ENCODE peak calls at places on chromosome 10, in seven cellular contexts. N is stomach, R is tibial artery, Y is cardiac fibroblast, V is NB4, K is brain microvascular endothelial cell, H is nephron progenitor cell. T is an unnamed sample.

GRCh38 chr10:105149371-105149871 is 508.3 kb downstream of the SORCS3 start:
- DNase-seq in N (no peak), R (no peak), H (no peak), K (no peak), V (no peak), Y (no peak), T (no peak)

GRCh38 chr10:80477813-80478212 is 23.7 kb downstream of the TSPAN14 start:
- DNase-seq in Y (peak; percentile 98), N (no peak), H (no peak), R (peak; percentile 7), K (peak; percentile 96), V (no peak), T (peak; percentile 16)

GRCh38 chr10:44306762-44307161 is 78.1 kb downstream of the CXCL12 start:
- DNase-seq in Y (peak; percentile 27), N (no peak), H (no peak), K (no peak), R (no peak), V (peak; percentile 28), T (no peak)

GRCh38 chr10:79273603-79274002 is 73.7 kb upstream of the PPIF start:
- DNase-seq in V (no peak), H (no peak), R (no peak), K (no peak), N (no peak), Y (no peak), T (no peak)

GRCh38 chr10:30755474-30755873 is 125.9 kb upstream of the LYZL2 start:
- DNase-seq in R (no peak), H (no peak), N (no peak), K (no peak), V (no peak), Y (no peak), T (no peak)

GRCh38 chr10:75941181-75941580 is 509.8 kb downstream of the LRMDA start:
- DNase-seq in R (no peak), H (no peak), K (no peak), V (no peak), Y (no peak), N (no peak), T (no peak)

GRCh38 chr10:72321248-72322029 is 33.3 kb downstream of the DNAJB12 start:
- DNase-seq in H (no peak), V (no peak), N (no peak), R (no peak), K (no peak), Y (no peak), T (no peak)

GRCh38 chr10:128873408-128873807 is 593.6 kb upstream of the MGMT start:
- DNase-seq in Y (no peak), N (no peak), V (no peak), H (no peak), K (no peak), R (no peak), T (no peak)

GRCh38 chr10:8360814-8361509 is 306.5 kb downstream of the GATA3 start:
- DNase-seq in V (no peak), K (no peak), H (no peak), Y (peak; percentile 15), R (no peak), N (no peak), T (no peak)

GRCh38 chr10:8369666-8370065 is 315.2 kb downstream of the GATA3 start:
- DNase-seq in R (no peak), K (no peak), H (no peak), N (no peak), V (peak; percentile 1), Y (peak; percentile 96), T (no peak)

GRCh38 chr10:8360365-8360764 is 305.9 kb downstream of the GATA3 start:
- DNase-seq in Y (no peak), H (no peak), R (no peak), V (no peak), N (no peak), K (no peak), T (no peak)

GRCh38 chr10:8361510-8361844 is 307.0 kb downstream of the GATA3 start:
- DNase-seq in N (no peak), K (no peak), V (no peak), Y (no peak), R (no peak), H (no peak), T (no peak)

DNA sequence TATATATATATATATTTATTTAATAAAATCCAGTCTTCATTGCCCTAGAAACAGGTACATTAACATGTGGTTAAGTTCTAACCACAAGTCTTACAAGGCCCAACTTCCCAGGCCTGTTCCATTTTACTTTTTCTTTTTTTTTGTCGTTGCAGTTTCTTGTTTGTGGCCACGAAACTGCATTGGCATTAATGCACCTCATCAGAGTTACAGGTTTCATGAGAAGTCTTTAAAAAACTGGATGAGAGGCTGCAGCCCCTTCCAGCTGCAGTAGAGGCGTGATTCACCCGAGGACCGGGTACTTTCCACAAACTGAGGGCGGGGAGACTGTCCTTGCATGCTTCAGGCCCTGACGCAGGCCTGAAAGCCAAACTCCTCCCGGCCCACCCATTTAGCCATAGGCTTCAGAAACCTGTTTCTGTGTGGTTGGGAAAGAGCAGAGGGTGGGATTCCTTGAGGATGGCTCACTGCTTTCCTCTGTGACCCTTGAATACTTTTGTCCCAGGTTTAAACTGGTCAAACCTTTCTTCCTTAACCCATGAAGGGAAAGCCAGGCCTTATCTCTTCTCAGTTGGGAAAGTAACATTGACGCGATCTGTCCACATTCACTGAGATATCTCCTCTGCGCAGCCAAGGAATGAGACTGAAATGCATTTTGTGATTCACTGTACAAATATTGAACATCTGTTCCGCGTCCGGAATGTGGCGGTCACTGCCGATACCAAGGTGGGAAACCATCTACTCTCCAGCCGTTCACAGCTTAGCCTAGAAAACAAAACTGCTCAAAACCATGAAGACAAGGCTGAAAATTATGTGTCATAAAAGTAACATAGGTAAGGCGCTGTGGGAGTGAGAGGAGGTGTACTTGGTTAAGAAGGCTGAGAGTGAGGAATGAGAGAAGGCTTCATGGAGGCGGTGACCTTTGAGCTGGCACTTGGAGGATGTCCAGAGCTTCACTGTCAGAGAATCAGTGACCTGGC is 311.7 kb downstream of the GATA3 start:
- DNase-seq in N (peak; percentile 52), V (no peak), R (no peak), Y (peak; percentile 98), K (no peak), H (no peak), T (no peak)
- TF ChIP-seq CTCF in N (no peak), V (no peak), R (no peak), Y (no peak), K (no peak), H (no peak), T (no peak)

GRCh38 chr10:124387078-124387874 is 31.4 kb downstream of the OAT start:
- DNase-seq in R (peak; percentile 47), Y (no peak), H (no peak), N (peak; percentile 9), V (peak; percentile 22), K (no peak), T (no peak)

GRCh38 chr10:124386186-124387077 is 32.3 kb downstream of the OAT start:
- DNase-seq in H (no peak), N (peak; percentile 23), Y (no peak), R (peak; percentile 56), K (no peak), V (no peak), T (no peak)

GRCh38 chr10:124384591-124385190 is 34.0 kb downstream of the OAT start:
- DNase-seq in Y (no peak), V (no peak), K (no peak), R (peak; percentile 53), N (peak; percentile 19), H (no peak), T (no peak)

GRCh38 chr10:124384142-124384541 is 34.6 kb downstream of the OAT start:
- DNase-seq in V (no peak), H (no peak), R (peak; percentile 70), K (no peak), Y (peak; percentile 5), N (peak; percentile 21), T (no peak)

DNA sequence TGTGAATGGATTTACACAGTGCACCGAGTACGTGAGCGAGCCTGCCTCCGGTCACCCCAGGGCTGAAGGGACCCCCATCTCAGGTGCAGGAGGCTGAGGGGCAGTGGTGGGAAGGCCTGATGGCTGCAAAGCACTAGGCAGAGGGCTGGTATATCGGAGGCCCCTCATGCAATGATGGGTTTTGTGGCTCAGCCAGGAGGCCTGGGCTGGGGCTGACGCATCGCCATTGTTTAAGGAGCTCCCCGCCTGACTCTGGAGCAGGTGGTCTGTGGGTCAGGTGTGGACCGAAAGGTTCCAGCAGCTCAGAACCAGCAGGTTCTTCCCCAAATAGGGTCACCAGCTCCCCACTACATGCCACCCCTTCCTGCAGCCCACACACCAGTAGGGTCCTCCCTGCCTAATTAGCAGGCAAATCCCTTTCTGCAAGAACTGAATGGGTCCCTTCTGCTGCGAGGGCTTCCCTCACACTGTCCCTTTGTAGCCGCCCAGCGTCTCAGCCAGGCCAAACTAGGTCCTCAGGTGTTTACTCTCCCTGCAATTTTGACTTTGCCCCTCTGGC is 33.0 kb downstream of the OAT start:
- DNase-seq in N (no peak), H (no peak), R (peak; percentile 41), K (no peak), Y (no peak), V (no peak), T (no peak)
- TF ChIP-seq CTCF in N (no peak), H (no peak), R (no peak), K (no peak), Y (no peak), V (no peak), T (no peak)

DNA sequence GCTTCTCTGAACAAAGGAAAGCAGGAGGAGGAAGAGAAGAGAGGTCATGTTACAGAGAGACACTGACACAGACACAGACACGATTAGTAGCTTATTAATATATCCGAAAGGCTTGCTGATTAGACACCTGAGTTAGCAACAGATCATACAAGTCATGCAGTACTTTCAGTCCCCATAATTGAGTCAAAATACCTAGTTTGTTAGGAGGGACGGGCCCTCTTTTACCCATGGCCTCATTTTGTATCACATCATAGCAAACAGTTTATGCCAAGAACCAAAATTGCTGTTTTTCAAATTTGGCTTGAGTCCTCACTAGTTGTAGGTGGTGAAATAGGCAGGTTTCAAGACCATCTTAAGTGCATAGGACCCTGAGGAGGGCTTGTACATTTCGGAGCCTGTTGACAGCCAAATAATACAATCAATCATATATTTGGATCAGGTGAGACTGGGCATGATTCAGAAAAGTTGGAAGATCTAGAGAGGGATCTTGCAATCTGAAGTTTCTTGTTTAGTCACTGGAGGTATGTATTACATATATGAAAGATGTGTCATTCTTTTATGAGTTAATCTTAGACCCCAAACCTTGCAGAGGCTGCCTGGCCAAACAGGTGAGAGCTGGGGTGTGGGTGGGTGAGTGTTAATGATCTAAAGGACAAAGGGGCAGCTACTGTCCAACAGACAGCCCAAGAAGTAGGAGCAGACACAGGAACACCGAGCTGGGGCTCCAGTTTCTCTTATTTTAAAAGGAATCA is 65.4 kb downstream of the PRPF18 start:
- DNase-seq in V (no peak), Y (no peak), H (no peak), R (no peak), K (no peak), N (no peak), T (no peak)
- TF ChIP-seq CTCF in V (no peak), Y (no peak), H (no peak), R (no peak), K (no peak), N (no peak), T (no peak)

GRCh38 chr10:84542552-84542951 is 214.2 kb downstream of the CCSER2 start:
- DNase-seq in K (no peak), Y (no peak), N (no peak), R (no peak), V (no peak), H (no peak), T (no peak)

GRCh38 chr10:84541289-84541637 is 212.9 kb downstream of the CCSER2 start:
- DNase-seq in H (no peak), R (no peak), Y (no peak), K (no peak), N (no peak), V (no peak), T (no peak)

GRCh38 chr10:84540022-84540616 is 211.7 kb downstream of the CCSER2 start:
- DNase-seq in N (no peak), V (no peak), K (peak; percentile 93), H (no peak), R (no peak), Y (peak; percentile 93), T (no peak)

GRCh38 chr10:84539244-84539643 is 210.9 kb downstream of the CCSER2 start:
- DNase-seq in V (no peak), Y (peak; percentile 48), R (no peak), N (no peak), H (no peak), K (peak; percentile 16), T (no peak)

GRCh38 chr10:84540617-84541288 is 212.4 kb downstream of the CCSER2 start:
- DNase-seq in V (peak; percentile 58), Y (peak; percentile 72), R (no peak), N (peak; percentile 64), K (peak; percentile 69), H (peak; percentile 85), T (peak; percentile 38)
- TF ChIP-seq CTCF in V (peak; percentile 77), Y (peak; percentile 94), R (peak; percentile 78), N (peak; percentile 75), K (peak; percentile 91), H (peak; percentile 80), T (no peak)